ENCODE peak calls at places on chromosome 4, in four cellular contexts. C, J, N and I are unnamed samples.

GRCh38 chr4:102454981-102455690 is 46.0 kb upstream of the NFKB1 start:
- DNase-seq in C (no peak), J (no peak), N (no peak), I (no peak)

GRCh38 chr4:37601527-37601926 is 84.6 kb downstream of the RELL1 start:
- DNase-seq in C (peak; percentile 68), J (no peak), N (no peak), I (no peak)

GRCh38 chr4:138978600-138978999 is 37.0 kb upstream of the NOCT start:
- DNase-seq in C (no peak), J (no peak), N (no peak), I (no peak)

GRCh38 chr4:107392380-107392779 is 327.7 kb downstream of the PAPSS1 start:
- DNase-seq in C (no peak), J (no peak), N (no peak), I (no peak)

GRCh38 chr4:3572363-3572762 is 40.1 kb upstream of the LRPAP1 start:
- DNase-seq in C (no peak), J (no peak), N (no peak), I (no peak)

GRCh38 chr4:152807294-152807829 is 27.6 kb downstream of the ARFIP1 start:
- DNase-seq in C (no peak), J (no peak), N (no peak), I (no peak)

GRCh38 chr4:158625544-158625943 is 46.1 kb downstream of the C4orf46 start:
- DNase-seq in C (no peak), J (peak; percentile 1), N (no peak), I (no peak)

GRCh38 chr4:54076673-54077072 is 12.3 kb upstream of the CHIC2 start:
- DNase-seq in C (no peak), J (no peak), N (no peak), I (no peak)

GRCh38 chr4:3011456-3012220 is 48.3 kb downstream of the GRK4 start:
- DNase-seq in C (no peak), J (no peak), N (no peak), I (no peak)

GRCh38 chr4:41142946-41143720 is 71.2 kb downstream of the APBB2 start:
- DNase-seq in C (peak; percentile 62), J (no peak), N (no peak), I (no peak)

GRCh38 chr4:15479913-15480185 is 10.2 kb downstream of the CC2D2A start:
- DNase-seq in C (no peak), J (no peak), N (no peak), I (no peak)

GRCh38 chr4:28176942-28177341 is 1316.3 kb downstream of the STIM2 start:
- DNase-seq in C (no peak), J (no peak), N (no peak), I (no peak)

GRCh38 chr4:117623321-117623720 is 411.0 kb upstream of the NDST3 start:
- DNase-seq in C (no peak), J (no peak), N (no peak), I (no peak)

GRCh38 chr4:150302553-150302952 is 224.3 kb downstream of the DCLK2 start:
- DNase-seq in C (no peak), J (no peak), N (no peak), I (no peak)

GRCh38 chr4:82562553-82562854 is 716 bp upstream of the TMEM150C start:
- DNase-seq in C (no peak), J (no peak), N (no peak), I (no peak)

GRCh38 chr4:141432000-141432712 is 204.2 kb upstream of the IL15 start:
- DNase-seq in C (no peak), J (no peak), N (no peak), I (no peak)

GRCh38 chr4:89411539-89411938 is 103.9 kb upstream of the GPRIN3 start:
- DNase-seq in C (no peak), J (no peak), N (no peak), I (no peak)

GRCh38 chr4:169899295-169899694 is 126.9 kb downstream of the MFAP3L start:
- DNase-seq in C (no peak), J (no peak), N (no peak), I (no peak)

GRCh38 chr4:156749791-156750403 is 221.7 kb downstream of the PDGFC start:
- DNase-seq in C (no peak), J (no peak), N (no peak), I (no peak)

GRCh38 chr4:51885371-51885770 is 42.4 kb downstream of the DCUN1D4 start:
- DNase-seq in C (no peak), J (no peak), N (no peak), I (no peak)

GRCh38 chr4:122100508-122100907 is 51.6 kb upstream of the BLTP1 start:
- DNase-seq in C (no peak), J (no peak), N (no peak), I (no peak)

GRCh38 chr4:120694973-120695372 is 227.6 kb downstream of the PRDM5 start:
- DNase-seq in C (no peak), J (no peak), N (no peak), I (no peak)

GRCh38 chr4:13329963-13330362 is 154.2 kb downstream of the RAB28 start:
- DNase-seq in C (no peak), J (no peak), N (no peak), I (peak; percentile 56)

GRCh38 chr4:169220854-169221311 is 49.9 kb downstream of the SH3RF1 start:
- DNase-seq in C (no peak), J (no peak), N (no peak), I (no peak)

GRCh38 chr4:138663883-138664282 is 351.7 kb upstream of the NOCT start:
- DNase-seq in C (no peak), J (no peak), N (no peak), I (no peak)

GRCh38 chr4:2934077-2934812 is 29.0 kb downstream of the NOP14 start:
- DNase-seq in C (peak; percentile 57), J (no peak), N (no peak), I (no peak)

GRCh38 chr4:89283226-89283974 is 24.2 kb downstream of the GPRIN3 start:
- DNase-seq in C (no peak), J (no peak), N (no peak), I (no peak)

GRCh38 chr4:86615501-86615900 is 21.4 kb downstream of the PTPN13 start:
- DNase-seq in C (no peak), J (no peak), N (no peak), I (no peak)

GRCh38 chr4:65510976-65511375 is 159.3 kb downstream of the EPHA5 start:
- DNase-seq in C (no peak), J (no peak), N (no peak), I (no peak)

GRCh38 chr4:87512400-87512799 is 16.8 kb downstream of the SPARCL1 start:
- DNase-seq in C (no peak), J (no peak), N (no peak), I (no peak)

GRCh38 chr4:11782859-11783258 is 354.2 kb upstream of the HS3ST1 start:
- DNase-seq in C (no peak), J (no peak), N (no peak), I (no peak)